ENCODE peak calls at places on chromosomes 6 and 20, in five cellular contexts. Z is IMR-90, S is mesendoderm, E is H9, O is H1. K is an unnamed sample.
A peak's percentile ranks its signal among the peaks of the same experiment; 100 is the strongest.

GRCh38 chr20:13517801-13518200 is 120.9 kb downstream of the TASP1 start:
- DNase-seq in S (no peak), Z (peak; percentile 11), O (no peak), E (no peak), K (peak; percentile 49)

GRCh38 chr20:4068708-4069107 is 53.4 kb upstream of the RNF24 start:
- DNase-seq in O (no peak), Z (no peak), E (no peak), S (no peak), K (no peak)

GRCh38 chr6:47665112-47665511 is 33.3 kb upstream of the ADGRF4 start:
- DNase-seq in O (no peak), E (no peak), S (no peak), Z (no peak), K (no peak)

GRCh38 chr6:49030621-49031020 is 432.4 kb downstream of the MMUT start:
- DNase-seq in E (no peak), S (no peak), O (no peak), Z (no peak), K (peak; percentile 37)

GRCh38 chr6:114304304-114304887 is 38.4 kb downstream of the HS3ST5 start:
- DNase-seq in Z (peak; percentile 24), S (no peak), O (no peak), E (no peak), K (peak; percentile 15)

GRCh38 chr6:32073066-32073465 is 34.9 kb downstream of the CYP21A2 start:
- DNase-seq in Z (no peak), S (no peak), O (no peak), E (no peak), K (no peak)

GRCh38 chr6:34890526-34890910 is 1.5 kb downstream of the ANKS1A start:
- DNase-seq in Z (no peak), E (no peak), O (no peak), S (no peak), K (no peak)

GRCh38 chr20:2671977-2672376 is 8.0 kb upstream of the IDH3B start:
- DNase-seq in S (peak; percentile 42), E (no peak), O (no peak), Z (no peak), K (no peak)

GRCh38 chr6:46764961-46765360 is 18.2 kb downstream of the ANKRD66 start:
- DNase-seq in Z (no peak), O (no peak), E (no peak), S (no peak), K (no peak)

GRCh38 chr20:62426678-62427077 is 661 bp downstream of the RBBP8NL start:
- DNase-seq in O (no peak), Z (no peak), S (peak; percentile 64), E (peak; percentile 77), K (no peak)

GRCh38 chr6:65259080-65259479 is 447.9 kb downstream of the EYS start:
- DNase-seq in E (no peak), Z (peak; percentile 27), O (no peak), S (peak; percentile 60), K (peak; percentile 69)

GRCh38 chr20:19757487-19757972 is 528 bp upstream of the RIN2 start:
- DNase-seq in S (peak; percentile 76), E (peak; percentile 70), Z (peak; percentile 70), O (no peak), K (peak; percentile 86)

GRCh38 chr6:104421650-104422049 is 438.1 kb downstream of the HACE1 start:
- DNase-seq in E (no peak), Z (no peak), O (no peak), S (no peak), K (no peak)

GRCh38 chr6:47844881-47845280 is 63.0 kb downstream of the OPN5 start:
- DNase-seq in E (no peak), Z (no peak), O (no peak), S (no peak), K (no peak)

GRCh38 chr20:4667371-4667773 is 54.3 kb upstream of the PRND start:
- DNase-seq in Z (no peak), S (no peak), E (no peak), O (no peak), K (no peak)

GRCh38 chr6:13466304-13467215 is 20.8 kb downstream of the GFOD1 start:
- DNase-seq in S (no peak), O (no peak), E (no peak), Z (no peak), K (no peak)

GRCh38 chr6:149857541-149857940 is 6.6 kb downstream of the LRP11 start:
- DNase-seq in E (no peak), O (no peak), S (no peak), Z (no peak), K (no peak)

GRCh38 chr6:118856301-118856700 is 37.7 kb upstream of the ASF1A start:
- DNase-seq in Z (no peak), S (peak; percentile 23), E (no peak), O (no peak), K (no peak)

GRCh38 chr6:141264101-141264500 is 868.6 kb upstream of the GJE1 start:
- DNase-seq in Z (peak; percentile 46), S (no peak), E (no peak), O (no peak), K (no peak)

GRCh38 chr6:111774346-111774703 is 98.9 kb downstream of the FYN start:
- DNase-seq in Z (no peak), S (peak; percentile 70), E (no peak), O (no peak), K (no peak)

GRCh38 chr6:34867484-34867883 is 20.4 kb downstream of the TAF11 start:
- DNase-seq in O (no peak), S (peak; percentile 26), Z (no peak), E (no peak), K (no peak)

GRCh38 chr6:47308674-47309325 is 905 bp downstream of the TNFRSF21 start:
- DNase-seq in E (peak; percentile 46), Z (peak; percentile 19), O (no peak), S (peak; percentile 45), K (peak; percentile 41)

GRCh38 chr6:148629197-148629909 is 117.5 kb upstream of the UST start:
- DNase-seq in Z (peak; percentile 44), E (no peak), S (peak; percentile 72), O (no peak), K (peak; percentile 14)

GRCh38 chr6:88008411-88008810 is 39.2 kb upstream of the SPACA1 start:
- DNase-seq in S (no peak), O (no peak), Z (no peak), E (no peak), K (no peak)

DNA sequence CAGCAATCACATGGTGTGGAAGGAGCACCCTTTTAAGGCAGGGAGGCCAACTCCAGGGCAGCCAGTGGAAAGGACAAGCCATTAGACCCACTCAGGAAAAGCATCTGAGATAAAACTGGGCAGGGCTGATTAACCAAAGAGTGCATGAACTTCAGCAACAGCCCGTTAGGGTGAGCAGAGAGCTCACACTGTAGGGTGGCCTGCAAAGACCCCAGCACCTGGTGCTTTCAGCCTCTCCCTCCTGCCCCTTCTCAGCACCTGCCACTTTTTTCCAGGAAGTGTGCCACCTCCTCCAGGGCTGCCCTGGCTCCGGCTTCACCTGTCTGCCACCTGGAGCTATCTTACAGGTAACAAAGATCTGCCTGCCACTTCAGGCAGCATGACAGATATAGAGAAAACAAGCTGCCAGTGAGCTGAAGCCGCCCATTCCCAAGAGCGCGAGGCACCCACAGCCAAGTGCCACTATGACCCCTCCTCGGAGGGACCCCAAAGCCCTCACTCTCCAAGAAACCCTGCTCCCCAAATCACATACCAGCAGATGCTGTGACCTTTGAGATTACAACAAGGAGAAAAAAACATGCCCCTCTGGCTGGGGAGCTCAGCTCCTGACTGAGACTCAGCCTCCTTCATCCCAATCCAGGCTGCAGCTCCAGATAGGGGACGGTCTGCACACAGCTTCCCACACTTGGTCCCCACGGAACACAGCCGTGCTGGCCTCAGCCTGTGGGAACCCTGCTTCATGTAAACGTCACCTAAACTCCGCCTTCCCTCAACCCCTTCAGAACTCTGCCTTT is 71.2 kb downstream of the ABHD12 start:
- DNase-seq in Z (no peak), E (no peak), O (no peak), S (no peak), K (no peak)
- H3K9ac ChIP-seq in Z (no peak overlapping the region), E (no peak overlapping the region), O (no peak overlapping the region), S (no peak overlapping the region), K (no peak overlapping the region)

DNA sequence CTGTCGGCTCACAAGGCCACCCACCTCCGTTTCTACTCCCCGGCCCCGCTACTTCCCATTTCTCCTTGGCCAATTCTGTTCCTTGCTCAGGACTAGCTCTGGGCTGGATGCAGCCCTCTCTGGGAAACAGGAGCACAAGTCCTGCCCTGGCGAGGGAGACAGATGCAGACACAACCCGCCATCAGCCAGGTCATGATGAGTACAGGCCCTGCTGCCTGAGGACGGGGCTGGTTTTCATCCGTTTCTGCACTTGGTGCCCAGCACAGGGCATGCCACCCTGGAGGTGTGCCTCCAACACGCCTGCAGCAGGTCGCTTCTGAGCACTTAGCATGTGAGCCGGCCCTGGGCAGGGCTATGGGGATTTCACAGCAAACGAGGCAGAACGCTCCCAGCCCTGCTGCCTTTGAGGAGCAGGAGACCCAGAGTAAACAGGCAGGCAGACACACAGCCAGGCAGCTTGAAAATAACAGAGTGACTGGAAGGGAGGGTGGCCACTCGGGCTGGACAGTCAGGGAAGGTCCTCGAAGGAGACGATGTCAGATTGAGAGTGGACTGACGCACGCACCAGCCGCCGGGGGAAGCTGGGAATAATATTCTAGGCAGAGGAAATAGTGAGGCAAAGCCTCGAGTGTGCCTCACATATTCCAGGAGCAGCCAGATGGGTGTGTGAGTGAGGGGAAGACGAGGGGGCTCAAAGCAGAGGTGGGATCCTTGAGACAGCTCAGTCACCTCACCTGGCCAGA is 21.2 kb upstream of the VSTM2L start:
- DNase-seq in O (no peak), Z (no peak), E (no peak), S (no peak), K (no peak)
- H2BK120ac ChIP-seq in O (no peak overlapping the region), Z (no peak overlapping the region), E (no peak overlapping the region), S (no peak overlapping the region), K (no peak overlapping the region)

DNA sequence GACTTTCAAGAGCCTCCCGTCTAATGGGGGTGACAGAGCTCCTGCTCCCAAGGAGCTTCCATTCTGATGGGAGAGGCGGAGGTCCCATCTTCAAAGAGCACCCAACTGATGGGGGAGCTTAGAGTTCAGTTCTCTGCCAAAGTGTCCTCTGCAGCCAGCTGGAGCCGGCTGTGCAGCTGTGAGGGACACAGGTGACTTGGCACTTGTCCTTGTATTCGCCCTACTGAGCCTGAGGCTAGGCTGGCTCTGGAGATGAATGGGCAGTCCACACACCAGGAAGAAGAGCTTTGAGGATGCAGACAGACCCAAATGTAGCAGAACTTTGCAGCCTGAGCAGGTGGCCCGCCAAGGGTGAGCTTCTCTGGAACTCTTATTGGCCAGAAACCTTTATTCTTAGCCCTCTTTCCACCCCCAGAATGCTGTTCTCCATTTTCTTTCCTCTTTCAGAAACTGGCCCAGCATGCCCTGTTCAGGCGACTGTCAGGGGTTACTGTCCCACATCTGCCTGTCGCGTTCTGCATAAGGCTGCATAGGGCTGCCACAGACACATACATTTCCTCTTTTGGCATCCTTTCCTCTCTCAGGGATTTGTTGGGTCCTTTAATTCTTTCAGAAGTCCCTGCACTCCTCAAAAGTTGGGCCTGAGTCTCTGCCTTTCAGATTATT is 108.7 kb upstream of the LRFN2 start:
- DNase-seq in Z (no peak), O (no peak), E (no peak), S (no peak), K (no peak)
- H2AK5ac ChIP-seq in Z (no peak overlapping the region), O (no peak overlapping the region), E (no peak overlapping the region), S (no peak overlapping the region), K (no peak overlapping the region)

GRCh38 chr6:43768983-43769525 is 957 bp upstream of the VEGFA start:
- DNase-seq in O (no peak), Z (peak; percentile 91), E (no peak), S (no peak), K (no peak)
- H3K9ac ChIP-seq in O (no peak overlapping the region), Z (peak overlapping the region; percentile 24), E (no peak overlapping the region), S (no peak overlapping the region), K (peak overlapping the region; percentile 98)